ENCODE peak calls at places on chromosomes 16 and 17, in four cellular contexts. R is SK-N-DZ, B is osteocyte, X is NCI-H69. K is an unnamed sample.

GRCh38 chr16:87739801-87740200 is 26.0 kb downstream of the KLHDC4 start:
- DNase-seq in X (no peak), B (no peak), R (no peak), K (no peak)

GRCh38 chr17:79645777-79646088 is 34.9 kb upstream of the RBFOX3 start:
- DNase-seq in B (no peak), X (no peak), R (no peak), K (no peak)

GRCh38 chr17:77209330-77209748 is 68.6 kb downstream of the SEC14L1 start:
- DNase-seq in B (no peak), R (no peak), X (peak), K (no peak)

GRCh38 chr17:16917995-16918394 is 53.9 kb downstream of the TNFRSF13B start:
- DNase-seq in X (no peak), B (peak), R (no peak), K (no peak)

GRCh38 chr16:12587170-12587569 is 216.5 kb downstream of the CPPED1 start:
- DNase-seq in X (no peak), B (no peak), R (no peak), K (no peak)

GRCh38 chr16:48194828-48195566 is 39.2 kb upstream of the ABCC12 start:
- DNase-seq in B (no peak), R (no peak), X (peak), K (no peak)

GRCh38 chr17:79251824-79252223 is 177.2 kb downstream of the ENGASE start:
- DNase-seq in X (peak), R (no peak), B (no peak), K (no peak)

GRCh38 chr17:67452681-67453554 is 75.8 kb downstream of the PITPNC1 start:
- DNase-seq in R (no peak), B (no peak), X (peak), K (no peak)

GRCh38 chr16:47721016-47721673 is 260.0 kb downstream of the PHKB start:
- DNase-seq in X (no peak), R (no peak), B (no peak), K (no peak)

GRCh38 chr17:46819906-46820351 is 1.4 kb upstream of the WNT3 start:
- DNase-seq in B (no peak), X (no peak), R (no peak), K (no peak)

GRCh38 chr17:43094129-43094834 is 30.9 kb downstream of the BRCA1 start:
- DNase-seq in R (no peak), B (no peak), X (no peak), K (no peak)

GRCh38 chr16:48102083-48103008 is 53.4 kb downstream of the ABCC12 start:
- DNase-seq in X (peak), B (no peak), R (no peak), K (no peak)

GRCh38 chr16:18841833-18842525 is 40.6 kb upstream of the ARL6IP1 start:
- DNase-seq in B (no peak), R (no peak), X (no peak), K (no peak)

K was measured in AML-193.